ENCODE peak calls at places on chromosome 10, in six cellular contexts. One of them, this sample, is unnamed.
A peak's percentile ranks its signal among the peaks of the same experiment; 100 is the strongest.

GRCh38 chr10:129992356-129992755 is 28.3 kb upstream of the EBF3 start:
- DNase-seq in GM13977: no peak
- DNase-seq in T-cell: no peak
- DNase-seq in globus pallidus: no peak
- DNase-seq in stimulated activated effector memory CD8-positive, alpha-beta T cell treated with anti-CD3 and anti-CD28 coated beads, Interleukin-12 subunit alpha, Interleukin-12 subunit beta, amount 100 ng/mL, for 72 hours: no peak
- DNase-seq in T1000: no peak
- DNase-seq in this sample: no peak

GRCh38 chr10:118311505-118311904 is 30.6 kb downstream of the FAM204A start:
- DNase-seq in globus pallidus: no peak
- DNase-seq in T-cell: no peak
- DNase-seq in stimulated activated effector memory CD8-positive, alpha-beta T cell treated with anti-CD3 and anti-CD28 coated beads, Interleukin-12 subunit alpha, Interleukin-12 subunit beta, amount 100 ng/mL, for 72 hours: no peak
- DNase-seq in GM13977: no peak
- DNase-seq in T1000: no peak
- DNase-seq in this sample: no peak

GRCh38 chr10:129707406-129708388 is 240.7 kb downstream of the MGMT start:
- DNase-seq in T-cell: no peak
- DNase-seq in globus pallidus: no peak
- DNase-seq in T1000: no peak
- DNase-seq in GM13977: no peak
- DNase-seq in stimulated activated effector memory CD8-positive, alpha-beta T cell treated with anti-CD3 and anti-CD28 coated beads, Interleukin-12 subunit alpha, Interleukin-12 subunit beta, amount 100 ng/mL, for 72 hours: no peak
- DNase-seq in this sample: peak; percentile 34

GRCh38 chr10:12380999-12381398 is 31.7 kb downstream of the CAMK1D start:
- DNase-seq in GM13977: no peak
- DNase-seq in stimulated activated effector memory CD8-positive, alpha-beta T cell treated with anti-CD3 and anti-CD28 coated beads, Interleukin-12 subunit alpha, Interleukin-12 subunit beta, amount 100 ng/mL, for 72 hours: no peak
- DNase-seq in T-cell: no peak
- DNase-seq in globus pallidus: no peak
- DNase-seq in T1000: no peak
- DNase-seq in this sample: no peak

GRCh38 chr10:31721166-31721565 is 207.5 kb downstream of the ARHGAP12 start:
- DNase-seq in stimulated activated effector memory CD8-positive, alpha-beta T cell treated with anti-CD3 and anti-CD28 coated beads, Interleukin-12 subunit alpha, Interleukin-12 subunit beta, amount 100 ng/mL, for 72 hours: no peak
- DNase-seq in T-cell: no peak
- DNase-seq in T1000: no peak
- DNase-seq in GM13977: no peak
- DNase-seq in globus pallidus: no peak
- DNase-seq in this sample: no peak

GRCh38 chr10:68095176-68095575 is 14.1 kb upstream of the MYPN start:
- DNase-seq in GM13977: no peak
- DNase-seq in globus pallidus: no peak
- DNase-seq in stimulated activated effector memory CD8-positive, alpha-beta T cell treated with anti-CD3 and anti-CD28 coated beads, Interleukin-12 subunit alpha, Interleukin-12 subunit beta, amount 100 ng/mL, for 72 hours: no peak
- DNase-seq in T1000: no peak
- DNase-seq in T-cell: no peak
- DNase-seq in this sample: no peak

GRCh38 chr10:10796774-10797415 is 220.8 kb upstream of the CELF2 start:
- DNase-seq in stimulated activated effector memory CD8-positive, alpha-beta T cell treated with anti-CD3 and anti-CD28 coated beads, Interleukin-12 subunit alpha, Interleukin-12 subunit beta, amount 100 ng/mL, for 72 hours: no peak
- DNase-seq in globus pallidus: no peak
- DNase-seq in GM13977: no peak
- DNase-seq in T-cell: no peak
- DNase-seq in T1000: no peak
- DNase-seq in this sample: no peak

GRCh38 chr10:122246830-122247520 is 24.1 kb upstream of the BTBD16 start:
- DNase-seq in globus pallidus: no peak
- DNase-seq in stimulated activated effector memory CD8-positive, alpha-beta T cell treated with anti-CD3 and anti-CD28 coated beads, Interleukin-12 subunit alpha, Interleukin-12 subunit beta, amount 100 ng/mL, for 72 hours: no peak
- DNase-seq in T-cell: no peak
- DNase-seq in GM13977: no peak
- DNase-seq in T1000: no peak
- DNase-seq in this sample: no peak

GRCh38 chr10:104092749-104093148 is 7.1 kb upstream of the COL17A1 start:
- DNase-seq in T1000: no peak
- DNase-seq in GM13977: no peak
- DNase-seq in T-cell: no peak
- DNase-seq in stimulated activated effector memory CD8-positive, alpha-beta T cell treated with anti-CD3 and anti-CD28 coated beads, Interleukin-12 subunit alpha, Interleukin-12 subunit beta, amount 100 ng/mL, for 72 hours: no peak
- DNase-seq in globus pallidus: no peak
- DNase-seq in this sample: no peak

GRCh38 chr10:101658910-101659309 is 36.1 kb downstream of the FBXW4 start:
- DNase-seq in stimulated activated effector memory CD8-positive, alpha-beta T cell treated with anti-CD3 and anti-CD28 coated beads, Interleukin-12 subunit alpha, Interleukin-12 subunit beta, amount 100 ng/mL, for 72 hours: no peak
- DNase-seq in GM13977: no peak
- DNase-seq in T-cell: no peak
- DNase-seq in T1000: no peak
- DNase-seq in globus pallidus: no peak
- DNase-seq in this sample: no peak

GRCh38 chr10:10587744-10588393 is 429.8 kb upstream of the CELF2 start:
- DNase-seq in stimulated activated effector memory CD8-positive, alpha-beta T cell treated with anti-CD3 and anti-CD28 coated beads, Interleukin-12 subunit alpha, Interleukin-12 subunit beta, amount 100 ng/mL, for 72 hours: no peak
- DNase-seq in T1000: no peak
- DNase-seq in T-cell: no peak
- DNase-seq in GM13977: no peak
- DNase-seq in globus pallidus: no peak
- DNase-seq in this sample: no peak

GRCh38 chr10:61447127-61447526 is 6.1 kb downstream of the TMEM26 start:
- DNase-seq in T1000: no peak
- DNase-seq in globus pallidus: no peak
- DNase-seq in T-cell: no peak
- DNase-seq in GM13977: no peak
- DNase-seq in stimulated activated effector memory CD8-positive, alpha-beta T cell treated with anti-CD3 and anti-CD28 coated beads, Interleukin-12 subunit alpha, Interleukin-12 subunit beta, amount 100 ng/mL, for 72 hours: no peak
- DNase-seq in this sample: no peak

GRCh38 chr10:34739915-34740314 is 75.2 kb downstream of the PARD3 start:
- DNase-seq in T-cell: no peak
- DNase-seq in T1000: no peak
- DNase-seq in globus pallidus: peak; percentile 14
- DNase-seq in GM13977: no peak
- DNase-seq in stimulated activated effector memory CD8-positive, alpha-beta T cell treated with anti-CD3 and anti-CD28 coated beads, Interleukin-12 subunit alpha, Interleukin-12 subunit beta, amount 100 ng/mL, for 72 hours: no peak
- DNase-seq in this sample: peak; percentile 53

GRCh38 chr10:11527700-11528255 is 83.7 kb downstream of the USP6NL start:
- DNase-seq in stimulated activated effector memory CD8-positive, alpha-beta T cell treated with anti-CD3 and anti-CD28 coated beads, Interleukin-12 subunit alpha, Interleukin-12 subunit beta, amount 100 ng/mL, for 72 hours: no peak
- DNase-seq in GM13977: no peak
- DNase-seq in globus pallidus: no peak
- DNase-seq in T-cell: no peak
- DNase-seq in T1000: no peak
- DNase-seq in this sample: no peak

GRCh38 chr10:104766341-104766740 is 125.3 kb downstream of the SORCS3 start:
- DNase-seq in T-cell: no peak
- DNase-seq in stimulated activated effector memory CD8-positive, alpha-beta T cell treated with anti-CD3 and anti-CD28 coated beads, Interleukin-12 subunit alpha, Interleukin-12 subunit beta, amount 100 ng/mL, for 72 hours: no peak
- DNase-seq in globus pallidus: peak; percentile 49
- DNase-seq in T1000: peak; percentile 10
- DNase-seq in GM13977: no peak
- DNase-seq in this sample: no peak

GRCh38 chr10:123573236-123574147 is 92.7 kb upstream of the GPR26 start:
- DNase-seq in T-cell: no peak
- DNase-seq in GM13977: peak; percentile 71
- DNase-seq in T1000: no peak
- DNase-seq in stimulated activated effector memory CD8-positive, alpha-beta T cell treated with anti-CD3 and anti-CD28 coated beads, Interleukin-12 subunit alpha, Interleukin-12 subunit beta, amount 100 ng/mL, for 72 hours: no peak
- DNase-seq in globus pallidus: no peak
- DNase-seq in this sample: peak; percentile 71

GRCh38 chr10:86178401-86179142 is 188.0 kb downstream of the GRID1 start:
- DNase-seq in T-cell: no peak
- DNase-seq in globus pallidus: peak; percentile 54
- DNase-seq in T1000: no peak
- DNase-seq in GM13977: no peak
- DNase-seq in stimulated activated effector memory CD8-positive, alpha-beta T cell treated with anti-CD3 and anti-CD28 coated beads, Interleukin-12 subunit alpha, Interleukin-12 subunit beta, amount 100 ng/mL, for 72 hours: no peak
- DNase-seq in this sample: peak; percentile 71

GRCh38 chr10:119233821-119234220 is 26.4 kb downstream of the GRK5 start:
- DNase-seq in globus pallidus: no peak
- DNase-seq in T1000: no peak
- DNase-seq in stimulated activated effector memory CD8-positive, alpha-beta T cell treated with anti-CD3 and anti-CD28 coated beads, Interleukin-12 subunit alpha, Interleukin-12 subunit beta, amount 100 ng/mL, for 72 hours: no peak
- DNase-seq in GM13977: no peak
- DNase-seq in T-cell: no peak
- DNase-seq in this sample: no peak

GRCh38 chr10:128150045-128150493 is 23.8 kb upstream of the MKI67 start:
- DNase-seq in globus pallidus: peak; percentile 53
- DNase-seq in T1000: no peak
- DNase-seq in stimulated activated effector memory CD8-positive, alpha-beta T cell treated with anti-CD3 and anti-CD28 coated beads, Interleukin-12 subunit alpha, Interleukin-12 subunit beta, amount 100 ng/mL, for 72 hours: peak; percentile 82
- DNase-seq in GM13977: peak; percentile 95
- DNase-seq in T-cell: peak; percentile 72
- DNase-seq in this sample: peak; percentile 86

GRCh38 chr10:17375936-17376584 is 78.3 kb downstream of the ST8SIA6 start:
- DNase-seq in stimulated activated effector memory CD8-positive, alpha-beta T cell treated with anti-CD3 and anti-CD28 coated beads, Interleukin-12 subunit alpha, Interleukin-12 subunit beta, amount 100 ng/mL, for 72 hours: peak; percentile 11
- DNase-seq in T1000: no peak
- DNase-seq in globus pallidus: no peak
- DNase-seq in T-cell: no peak
- DNase-seq in GM13977: peak; percentile 13
- DNase-seq in this sample: peak; percentile 45

GRCh38 chr10:11328264-11329054 is 283.0 kb downstream of the USP6NL start:
- DNase-seq in stimulated activated effector memory CD8-positive, alpha-beta T cell treated with anti-CD3 and anti-CD28 coated beads, Interleukin-12 subunit alpha, Interleukin-12 subunit beta, amount 100 ng/mL, for 72 hours: no peak
- DNase-seq in T-cell: no peak
- DNase-seq in GM13977: no peak
- DNase-seq in globus pallidus: no peak
- DNase-seq in T1000: no peak
- DNase-seq in this sample: no peak

GRCh38 chr10:78543749-78544446 is 510.2 kb downstream of the RPS24 start:
- DNase-seq in T1000: no peak
- DNase-seq in globus pallidus: peak; percentile 58
- DNase-seq in GM13977: no peak
- DNase-seq in T-cell: no peak
- DNase-seq in stimulated activated effector memory CD8-positive, alpha-beta T cell treated with anti-CD3 and anti-CD28 coated beads, Interleukin-12 subunit alpha, Interleukin-12 subunit beta, amount 100 ng/mL, for 72 hours: no peak
- DNase-seq in this sample: no peak

GRCh38 chr10:122475130-122475529 is 13.8 kb downstream of the HTRA1 start:
- DNase-seq in T-cell: no peak
- DNase-seq in globus pallidus: peak; percentile 81
- DNase-seq in T1000: no peak
- DNase-seq in GM13977: no peak
- DNase-seq in stimulated activated effector memory CD8-positive, alpha-beta T cell treated with anti-CD3 and anti-CD28 coated beads, Interleukin-12 subunit alpha, Interleukin-12 subunit beta, amount 100 ng/mL, for 72 hours: no peak
- DNase-seq in this sample: no peak